ENCODE peak calls at places on chromosomes 4 and X, in seven cellular contexts. Z is suprapubic skin; O is mesothelial cell of epicardium; R is testis; M is CD4-positive, alpha-beta T cell; S is sigmoid colon; Q is GM13976. V is an unnamed sample.

GRCh38 chr4:110292994-110293744 is 94.8 kb upstream of the ELOVL6 start:
- DNase-seq in Z (no peak), O (no peak), R (no peak), M (no peak), S (no peak), Q (no peak), V (no peak)

GRCh38 chr4:149552601-149553000 is 263.0 kb downstream of the IQCM start:
- DNase-seq in Z (no peak), O (no peak), R (no peak), M (no peak), S (no peak), Q (no peak), V (no peak)

GRCh38 chr4:38583102-38583501 is 80.9 kb upstream of the KLF3 start:
- DNase-seq in Z (no peak), O (no peak), R (no peak), M (no peak), S (no peak), Q (no peak), V (no peak)

GRCh38 chrX:1531106-1531890 is 5.7 kb downstream of the P2RY8 start:
- DNase-seq in Z (peak; percentile 27), O (peak; percentile 27), R (no peak), M (no peak), S (peak; percentile 24), Q (no peak), V (no peak)

GRCh38 chr4:164136181-164136616 is 617.7 kb upstream of the SMIM31 start:
- DNase-seq in Z (no peak), O (no peak), R (no peak), M (no peak), S (no peak), Q (no peak), V (no peak)

GRCh38 chr4:4271912-4272311 is 18.0 kb downstream of the LYAR start:
- DNase-seq in Z (no peak), O (no peak), R (peak; percentile 67), M (no peak), S (no peak), Q (no peak), V (no peak)

GRCh38 chr4:112361181-112361791 is 64.1 kb downstream of the ALPK1 start:
- DNase-seq in Z (no peak), O (no peak), R (no peak), M (no peak), S (no peak), Q (no peak), V (no peak)

GRCh38 chrX:49876750-49877149 is 2.5 kb upstream of the USP27X start:
- DNase-seq in Z (no peak), O (no peak), R (peak; percentile 22), M (no peak), S (no peak), Q (peak; percentile 51), V (no peak)

GRCh38 chrX:144709841-144710240 is 537.5 kb upstream of the SPANXN1 start:
- DNase-seq in Z (no peak), O (no peak), R (no peak), M (no peak), S (no peak), Q (no peak), V (no peak)

GRCh38 chrX:13569479-13570244 is at the start of gene EGFL6:
- DNase-seq in Z (no peak), O (peak; percentile 38), R (no peak), M (no peak), S (no peak), Q (peak; percentile 16), V (peak; percentile 2)

GRCh38 chrX:113157496-113157895 is 316.9 kb upstream of the AMOT start:
- DNase-seq in Z (no peak), O (no peak), R (no peak), M (no peak), S (no peak), Q (no peak), V (no peak)

GRCh38 chr4:8340721-8341680 is 71.4 kb downstream of the HTRA3 start:
- DNase-seq in Z (peak; percentile 80), O (no peak), R (peak; percentile 85), M (no peak), S (peak; percentile 96), Q (no peak), V (no peak)

GRCh38 chrX:45849261-45849660 is 648.6 kb upstream of the DIPK2B start:
- DNase-seq in Z (no peak), O (no peak), R (no peak), M (peak; percentile 1), S (no peak), Q (peak; percentile 31), V (no peak)
- TF ChIP-seq CTCF in Z (peak; percentile 7), O (no peak), R (no peak), M (peak; percentile 53), S (no peak), Q (peak; percentile 10), V (no peak)

DNA sequence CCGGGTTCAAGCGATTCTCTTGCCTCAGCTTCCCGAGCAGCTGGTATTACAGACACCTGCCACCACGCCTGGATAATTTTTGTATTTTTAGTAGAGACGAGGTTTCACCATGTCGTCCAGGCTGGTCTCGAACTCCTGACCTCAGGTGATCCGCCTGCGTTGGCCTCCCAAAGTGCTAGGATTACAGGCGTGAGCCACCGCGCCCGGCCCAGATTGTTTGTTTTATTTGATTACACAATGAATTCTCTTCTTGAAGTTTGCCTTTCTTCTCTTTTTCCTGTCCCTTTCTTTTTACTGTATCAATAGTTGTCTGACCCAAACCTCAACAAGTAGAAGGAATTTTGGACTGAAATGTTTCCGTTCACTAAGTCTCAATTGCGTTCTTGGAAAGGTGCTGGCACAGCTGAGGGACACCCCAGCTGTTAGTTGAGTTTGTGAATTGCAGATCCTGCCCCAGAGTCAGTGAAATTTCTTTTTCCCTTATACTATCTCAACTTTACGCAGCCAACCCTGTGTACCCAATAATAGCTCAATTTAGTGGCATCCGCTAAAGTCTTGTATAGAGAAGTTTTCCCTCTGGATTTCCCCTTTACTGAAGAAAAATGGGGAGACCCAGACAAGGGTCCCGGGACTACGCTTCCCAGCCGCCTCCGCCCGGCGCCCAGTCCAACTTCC is 639 bp upstream of the MTM1 start:
- DNase-seq in Z (no peak), O (no peak), R (no peak), M (no peak), S (no peak), Q (no peak), V (no peak)
- TF ChIP-seq CTCF in Z (no peak), O (no peak), R (no peak), M (no peak), S (no peak), Q (no peak), V (no peak)

DNA sequence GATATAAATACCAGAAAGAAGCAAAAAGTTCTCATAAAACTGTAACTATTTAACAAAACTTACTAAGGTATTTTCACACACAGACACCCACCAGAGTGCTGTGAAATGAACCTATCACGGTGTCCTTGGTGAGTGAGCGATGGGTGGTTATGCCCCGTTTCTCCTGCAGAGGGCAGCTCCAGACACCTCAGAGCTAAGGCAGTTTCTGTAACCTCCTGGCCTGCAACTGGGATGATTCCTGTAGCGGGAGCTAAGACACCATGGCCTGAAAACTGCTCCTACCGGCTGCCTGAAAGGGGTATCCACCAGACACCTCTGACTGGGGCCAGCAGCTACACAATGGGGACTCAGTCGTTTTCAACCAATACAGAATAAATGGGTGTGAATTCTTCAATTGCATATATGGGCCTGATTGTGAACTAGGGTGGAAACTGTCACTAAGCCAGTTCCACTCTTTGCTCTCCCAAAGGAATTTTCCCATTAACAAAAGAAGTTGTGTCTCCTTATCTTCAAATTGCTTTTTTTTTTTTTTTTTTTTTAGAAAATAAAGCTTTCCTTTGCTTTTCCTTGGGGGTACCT is 2375.8 kb upstream of the TENM3 start:
- DNase-seq in Z (no peak), O (peak; percentile 68), R (peak; percentile 86), M (no peak), S (no peak), Q (peak; percentile 62), V (peak; percentile 68)
- TF ChIP-seq CTCF in Z (peak; percentile 38), O (peak; percentile 75), R (peak; percentile 54), M (no peak), S (peak; percentile 12), Q (peak; percentile 79), V (peak; percentile 83)

GRCh38 chrX:138294951-138295350 is 416.6 kb downstream of the FGF13 start:
- DNase-seq in Z (no peak), O (no peak), R (no peak), M (no peak), S (no peak), Q (no peak), V (no peak)

GRCh38 chrX:138298268-138298667 is 413.2 kb downstream of the FGF13 start:
- DNase-seq in Z (no peak), O (no peak), R (no peak), M (no peak), S (no peak), Q (no peak), V (no peak)
- TF ChIP-seq CTCF in Z (no peak), O (no peak), R (no peak), M (no peak), S (no peak), Q (no peak), V (no peak)

GRCh38 chrX:69365755-69366154 is 138.4 kb upstream of the NALF2 start:
- DNase-seq in Z (no peak), O (no peak), R (no peak), M (no peak), S (no peak), Q (no peak), V (no peak)
- TF ChIP-seq CTCF in Z (no peak), O (no peak), R (no peak), M (no peak), S (no peak), Q (no peak), V (no peak)